ENCODE peak calls at places on chromosome X, in seven cellular contexts. K is left lung, X is NT2/D1, E is GM06990, N is GM23248, J is AG04450, M is AG09309. O is an unnamed sample.

GRCh38 chrX:149831473-149831872 is 49.5 kb upstream of the MAGEA8 start:
- DNase-seq in K (no peak), X (no peak), E (no peak), N (no peak), J (no peak), M (no peak), O (no peak)

GRCh38 chrX:48021026-48021900 is 14.5 kb downstream of the SPACA5 start:
- DNase-seq in K (peak), X (peak), E (peak), N (peak), J (peak), M (peak), O (peak)

GRCh38 chrX:38149016-38149415 is 71.7 kb downstream of the SRPX start:
- DNase-seq in K (no peak), X (no peak), E (no peak), N (no peak), J (no peak), M (no peak), O (no peak)

GRCh38 chrX:13126785-13127184 is 82.4 kb upstream of the FAM9C start:
- DNase-seq in K (no peak), X (no peak), E (no peak), N (peak), J (no peak), M (no peak), O (no peak)

GRCh38 chrX:39613508-39613921 is 484.2 kb downstream of the BCOR start:
- DNase-seq in K (no peak), X (peak), E (peak), N (peak), J (no peak), M (no peak), O (no peak)

GRCh38 chrX:150899191-150899757 is 806 bp upstream of the CD99L2 start:
- DNase-seq in K (peak), X (no peak), E (peak), N (peak), J (no peak), M (no peak), O (peak)

GRCh38 chrX:65993332-65993731 is 46.5 kb downstream of the VSIG4 start:
- DNase-seq in K (no peak), X (no peak), E (no peak), N (no peak), J (no peak), M (no peak), O (no peak)

GRCh38 chrX:2572740-2573139 is 72.0 kb upstream of the DHRSX start:
- DNase-seq in K (no peak), X (peak), E (no peak), N (peak), J (no peak), M (no peak), O (no peak)

GRCh38 chrX:71128915-71129765 is 10.7 kb downstream of the MED12 start:
- DNase-seq in K (peak), X (no peak), E (peak), N (peak), J (no peak), M (no peak), O (peak)

GRCh38 chrX:34341258-34341657 is 209.1 kb upstream of the FAM47A start:
- DNase-seq in K (no peak), X (no peak), E (no peak), N (no peak), J (no peak), M (no peak), O (no peak)

GRCh38 chrX:130139474-130140201 is 26.0 kb downstream of the AIFM1 start:
- DNase-seq in K (no peak), X (peak), E (no peak), N (no peak), J (no peak), M (no peak), O (no peak)

DNA sequence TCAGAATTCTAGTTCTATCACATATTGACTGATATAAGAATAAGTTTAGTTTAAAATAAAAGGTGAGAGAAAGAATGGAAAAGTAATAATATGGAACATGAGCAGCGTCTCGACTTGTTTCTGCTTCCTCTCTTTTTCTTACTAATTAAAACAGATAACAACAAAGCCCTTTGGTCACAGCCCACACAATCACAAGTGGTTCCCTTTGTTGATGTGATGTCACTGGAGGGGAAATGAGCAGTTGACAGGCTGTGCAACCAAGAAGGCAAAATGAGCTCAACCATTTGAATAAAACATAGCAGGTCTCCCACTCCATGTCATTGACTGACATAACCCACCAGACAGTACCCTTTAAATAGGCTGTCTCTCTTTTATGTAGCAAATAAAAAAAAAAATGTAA is 342.5 kb upstream of the MAGEB2 start:
- DNase-seq in K (no peak), X (no peak), E (peak), N (no peak), J (no peak), M (no peak), O (no peak)
- H3K4me3 ChIP-seq in K (no peak), X (no peak), E (no peak), N (no peak), J (no peak), M (no peak), O (no peak)

GRCh38 chrX:1360171-1360570 is 23.6 kb downstream of the IL3RA start:
- DNase-seq in K (no peak), X (no peak), E (no peak), N (no peak), J (no peak), M (no peak), O (no peak)

GRCh38 chrX:1358793-1359476 is 22.4 kb downstream of the IL3RA start:
- DNase-seq in K (no peak), X (no peak), E (no peak), N (no peak), J (no peak), M (no peak), O (no peak)

GRCh38 chrX:1357993-1358392 is 21.4 kb downstream of the IL3RA start:
- DNase-seq in K (no peak), X (no peak), E (no peak), N (no peak), J (no peak), M (no peak), O (no peak)

GRCh38 chrX:1361275-1361674 is 24.7 kb downstream of the IL3RA start:
- DNase-seq in K (no peak), X (no peak), E (no peak), N (no peak), J (no peak), M (no peak), O (no peak)

DNA sequence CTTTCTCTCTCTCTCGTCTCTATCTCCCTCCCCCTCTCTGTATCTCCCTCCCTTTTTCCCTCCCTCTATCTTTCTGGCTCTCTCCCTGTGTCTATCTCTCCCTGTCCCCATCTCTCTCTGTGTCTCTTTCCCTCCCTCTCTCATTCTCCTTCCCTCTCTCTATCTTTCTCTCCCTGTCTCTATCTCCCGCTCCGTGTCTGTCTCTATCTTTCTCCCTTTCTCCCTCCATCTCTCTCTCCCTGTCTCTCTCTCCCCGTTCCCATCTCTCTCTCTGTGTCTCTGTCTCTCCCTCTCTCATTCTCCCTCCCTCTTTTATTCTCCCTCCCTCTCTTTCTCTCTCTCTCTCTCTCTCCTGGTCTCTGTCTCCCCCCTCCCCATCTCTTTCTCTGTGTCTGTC is 22.9 kb downstream of the IL3RA start:
- DNase-seq in K (no peak), X (no peak), E (no peak), N (no peak), J (no peak), M (no peak), O (no peak)
- H3K4me3 ChIP-seq in K (no peak), X (no peak), E (no peak), N (no peak), J (no peak), M (no peak), O (no peak)

GRCh38 chrX:154748712-154749339 is 2.1 kb downstream of the GAB3 start:
- DNase-seq in K (no peak), X (peak), E (no peak), N (peak), J (no peak), M (no peak), O (peak)
- H3K4me3 ChIP-seq in K (no peak), X (no peak), E (no peak), N (no peak), J (no peak), M (no peak), O (no peak)

DNA sequence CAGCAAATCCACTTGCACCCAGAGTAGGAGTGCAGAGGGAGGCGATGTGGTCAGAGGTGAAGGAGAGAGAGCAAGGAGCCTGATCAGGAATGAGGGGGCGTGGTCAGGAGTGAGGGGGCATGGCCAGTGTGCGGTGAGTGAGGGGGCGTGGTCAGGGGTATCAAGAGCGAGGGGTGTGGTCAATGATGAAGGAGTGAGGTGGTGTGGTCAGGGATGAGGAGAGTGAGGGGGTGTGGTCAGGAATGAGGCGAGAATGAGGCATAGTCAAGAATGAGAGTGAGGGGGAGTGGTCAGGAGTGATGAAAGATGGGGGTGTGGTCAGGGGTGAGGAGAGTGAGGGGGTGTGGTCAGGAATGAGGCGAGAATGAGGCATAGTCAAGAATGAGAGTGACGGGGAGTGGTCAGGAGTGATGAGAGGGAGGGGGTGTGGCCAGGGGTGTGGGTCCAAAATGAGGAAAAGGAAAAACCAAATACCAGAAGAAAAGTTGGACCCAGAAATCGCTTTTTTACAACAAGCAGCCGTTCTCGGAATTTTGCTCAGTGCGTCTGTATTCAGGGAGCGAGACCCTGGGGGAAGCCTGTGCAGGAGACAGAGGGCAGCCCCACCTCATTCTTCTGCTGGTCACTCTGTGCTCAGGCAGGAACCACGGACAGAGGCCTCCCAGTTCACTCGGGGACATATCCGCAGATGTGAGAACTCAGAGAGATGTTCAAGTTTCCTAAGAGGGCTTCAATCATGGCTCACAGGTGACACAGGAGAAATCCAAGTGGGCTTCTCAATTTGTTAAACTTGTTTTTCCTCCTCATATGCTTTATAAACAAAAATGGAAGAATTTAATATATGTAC is 47.5 kb downstream of the MAGEA1 start:
- DNase-seq in K (peak), X (peak), E (no peak), N (peak), J (no peak), M (no peak), O (peak)
- H3K4me3 ChIP-seq in K (no peak), X (no peak), E (no peak), N (no peak), J (no peak), M (no peak), O (no peak)

GRCh38 chrX:72202792-72203401 is 21.3 kb downstream of the PIN4 start:
- DNase-seq in K (no peak), X (peak), E (no peak), N (no peak), J (no peak), M (no peak), O (no peak)

GRCh38 chrX:72203421-72203820 is 21.9 kb downstream of the PIN4 start:
- DNase-seq in K (no peak), X (no peak), E (no peak), N (no peak), J (no peak), M (no peak), O (no peak)

DNA sequence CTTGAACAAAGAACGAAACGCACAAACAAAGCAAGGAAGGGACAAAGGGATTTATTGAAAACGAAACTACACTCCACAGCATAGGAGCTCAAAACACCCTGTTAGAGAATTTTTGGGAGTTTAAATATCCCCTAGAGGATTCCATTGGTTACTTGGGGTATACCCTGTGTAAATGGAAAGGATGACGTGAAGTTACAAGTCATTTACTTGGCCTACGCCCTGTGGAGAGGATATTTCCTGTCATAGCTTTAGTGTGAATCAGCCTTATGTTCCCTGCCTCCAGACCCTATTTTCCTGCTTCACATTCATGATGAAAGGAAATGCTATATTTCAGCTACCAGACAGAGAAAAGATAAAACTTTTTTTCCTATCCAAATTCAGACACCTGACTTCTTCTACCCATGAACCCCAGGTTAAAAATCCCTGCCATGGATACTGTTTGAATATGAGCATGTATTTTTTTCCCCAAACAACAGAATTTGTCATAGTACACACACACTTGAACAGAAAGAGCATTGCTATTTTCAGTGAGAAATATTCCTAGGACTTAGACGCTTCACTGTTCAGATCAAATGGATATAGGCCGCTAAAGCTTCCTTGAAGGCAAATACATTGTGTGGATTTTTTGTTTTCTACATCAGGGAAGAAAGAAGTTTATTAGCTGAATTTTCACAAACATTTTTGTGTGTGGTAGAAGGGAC is 20.4 kb downstream of the PIN4 start:
- DNase-seq in K (no peak), X (no peak), E (no peak), N (peak), J (peak), M (peak), O (peak)
- H3K4me3 ChIP-seq in K (no peak), X (no peak), E (no peak), N (peak), J (no peak), M (no peak), O (no peak)

GRCh38 chrX:10159069-10159468 is 2.3 kb downstream of the CLCN4 start:
- DNase-seq in K (no peak), X (no peak), E (no peak), N (no peak), J (no peak), M (no peak), O (no peak)
- H3K4me3 ChIP-seq in K (no peak), X (no peak), E (no peak), N (no peak), J (no peak), M (no peak), O (no peak)

DNA sequence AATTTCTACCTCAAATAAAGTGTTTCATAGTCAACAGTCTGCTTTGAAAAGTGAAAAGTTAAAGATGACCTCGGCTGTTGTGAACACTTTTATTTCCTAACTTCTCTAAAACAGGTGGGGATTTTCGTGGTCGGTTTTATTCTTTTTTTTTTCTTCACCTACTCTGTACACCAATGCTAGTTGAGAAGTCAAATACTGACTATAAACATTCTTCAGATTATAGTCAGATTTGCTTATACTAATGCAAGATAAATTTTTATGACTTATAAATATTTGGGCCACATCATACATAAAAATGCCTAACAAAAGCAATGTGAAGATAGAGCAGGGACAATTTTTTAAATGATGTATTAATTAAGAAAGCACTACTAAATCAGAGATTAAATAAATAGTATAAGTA is 98.1 kb upstream of the GPR34 start:
- DNase-seq in K (no peak), X (no peak), E (no peak), N (no peak), J (no peak), M (no peak), O (peak)
- H3K4me3 ChIP-seq in K (no peak), X (no peak), E (no peak), N (no peak), J (no peak), M (no peak), O (no peak)

DNA sequence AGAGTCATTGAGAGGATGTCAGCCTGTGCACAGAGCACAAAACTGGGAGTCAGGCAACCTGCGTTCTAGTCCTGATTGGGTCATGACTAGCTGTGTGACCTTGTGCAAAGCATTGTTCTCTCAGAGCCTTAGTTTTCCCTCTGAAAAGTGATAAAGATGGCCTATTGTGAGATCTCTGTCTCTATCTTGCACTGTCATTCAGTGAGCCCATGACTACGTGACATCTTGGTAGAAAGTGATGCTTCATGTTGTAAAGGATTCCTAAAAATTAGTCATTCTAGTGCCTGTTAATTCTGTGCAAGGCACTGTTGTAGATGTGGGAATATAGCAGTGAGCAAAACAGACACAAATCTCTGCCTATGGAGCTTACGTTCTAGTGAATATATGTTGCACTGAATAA is 2.5 kb downstream of the PGRMC1 start:
- DNase-seq in K (no peak), X (no peak), E (no peak), N (peak), J (no peak), M (no peak), O (no peak)
- H3K4me3 ChIP-seq in K (no peak), X (peak), E (no peak), N (peak), J (peak), M (no peak), O (peak)

O was measured in fibroblast of villous mesenchyme.